ENCODE peak calls at places on chromosome 22, in six cellular contexts. B, M, F, E, Q and Z are unnamed samples.

GRCh38 chr22:46055176-46055850 is 78.4 kb upstream of the WNT7B start:
- DNase-seq in B (no peak), M (peak; percentile 72), F (peak; percentile 75), E (no peak), Q (no peak), Z (no peak)

GRCh38 chr22:46661221-46661851 is 41.1 kb downstream of the GRAMD4 start:
- DNase-seq in B (no peak), M (no peak), F (no peak), E (no peak), Q (peak; percentile 54), Z (no peak)

GRCh38 chr22:46067159-46068111 is 82.9 kb upstream of the PPARA start:
- DNase-seq in B (no peak), M (peak; percentile 21), F (no peak), E (no peak), Q (peak; percentile 26), Z (no peak)

GRCh38 chr22:48423481-48423901 is 1404.2 kb downstream of the BRD1 start:
- DNase-seq in B (no peak), M (no peak), F (peak; percentile 26), E (no peak), Q (no peak), Z (no peak)

GRCh38 chr22:46484156-46484860 is 53.1 kb downstream of the CELSR1 start:
- DNase-seq in B (no peak), M (no peak), F (no peak), E (no peak), Q (no peak), Z (no peak)

GRCh38 chr22:48316876-48317250 is 1510.8 kb downstream of the BRD1 start:
- DNase-seq in B (no peak), M (peak; percentile 16), F (no peak), E (peak; percentile 14), Q (no peak), Z (no peak)

GRCh38 chr22:31177420-31178162 is 17.6 kb downstream of the RNF185 start:
- DNase-seq in B (no peak), M (no peak), F (no peak), E (no peak), Q (no peak), Z (no peak)

GRCh38 chr22:31286360-31287255 is 5.7 kb downstream of the PIK3IP1 start:
- DNase-seq in B (no peak), M (no peak), F (no peak), E (no peak), Q (no peak), Z (no peak)

GRCh38 chr22:49788492-49788891 is 39.2 kb downstream of the BRD1 start:
- DNase-seq in B (no peak), M (peak; percentile 44), F (no peak), E (no peak), Q (no peak), Z (no peak)

GRCh38 chr22:28942801-28943500 is 59.6 kb downstream of the ZNRF3 start:
- DNase-seq in B (peak; percentile 57), M (no peak), F (no peak), E (no peak), Q (no peak), Z (no peak)

GRCh38 chr22:36585841-36586240 is 56.9 kb upstream of the EIF3D start:
- DNase-seq in B (no peak), M (no peak), F (no peak), E (peak; percentile 54), Q (peak; percentile 20), Z (no peak)

GRCh38 chr22:34430386-34430785 is 510.1 kb upstream of the LARGE1 start:
- DNase-seq in B (no peak), M (no peak), F (no peak), E (no peak), Q (no peak), Z (no peak)

GRCh38 chr22:30694638-30695350 is at the start of gene OSBP2:
- DNase-seq in B (peak; percentile 71), M (peak; percentile 57), F (peak; percentile 76), E (peak; percentile 45), Q (peak; percentile 62), Z (peak; percentile 85)

GRCh38 chr22:31279327-31279669 is 13.0 kb downstream of the PIK3IP1 start:
- DNase-seq in B (no peak), M (no peak), F (no peak), E (no peak), Q (no peak), Z (no peak)

GRCh38 chr22:26554956-26555355 is 35.0 kb downstream of the TPST2 start:
- DNase-seq in B (no peak), M (no peak), F (no peak), E (peak; percentile 66), Q (no peak), Z (no peak)

GRCh38 chr22:26559961-26560575 is 29.9 kb downstream of the TPST2 start:
- DNase-seq in B (no peak), M (no peak), F (no peak), E (no peak), Q (no peak), Z (no peak)

GRCh38 chr22:26555478-26555877 is 34.5 kb downstream of the TPST2 start:
- DNase-seq in B (no peak), M (no peak), F (no peak), E (no peak), Q (no peak), Z (no peak)

GRCh38 chr22:26556904-26557303 is 33.0 kb downstream of the TPST2 start:
- DNase-seq in B (no peak), M (no peak), F (no peak), E (no peak), Q (no peak), Z (no peak)

DNA sequence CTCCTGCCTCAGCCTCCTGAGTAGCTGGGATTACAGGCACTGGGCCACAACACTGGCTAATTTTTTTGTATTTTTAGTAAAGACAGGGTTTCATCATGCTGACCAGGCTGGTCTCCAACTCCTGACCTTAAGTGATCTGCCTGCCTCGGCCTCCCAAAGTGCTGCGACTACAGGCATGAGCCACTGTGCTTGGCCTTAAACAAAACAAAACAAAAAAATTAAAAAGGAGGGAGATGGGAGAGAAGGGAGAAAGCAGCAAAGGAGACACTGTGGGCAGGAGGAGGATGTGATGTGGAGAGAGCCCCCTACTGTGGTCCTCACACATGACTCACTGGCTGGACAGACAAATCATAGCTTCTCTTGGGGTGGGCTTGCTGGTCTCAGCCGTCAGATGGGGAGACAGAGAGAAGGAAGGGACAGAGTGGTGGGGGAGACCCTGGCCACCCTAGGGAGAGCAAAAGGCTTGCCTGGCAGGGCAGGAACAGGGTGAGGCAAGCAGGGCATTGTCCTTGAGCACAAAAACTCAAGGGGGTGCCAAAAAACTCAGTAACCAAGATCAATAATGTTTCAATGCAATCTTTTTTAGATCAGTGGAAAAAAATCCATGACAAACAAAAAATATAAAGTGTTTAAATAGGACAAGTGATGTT is 31.6 kb downstream of the TPST2 start:
- DNase-seq in B (no peak), M (no peak), F (no peak), E (no peak), Q (no peak), Z (no peak)
- TF ChIP-seq CTCF in B (no peak), M (no peak), F (no peak), E (peak; percentile 9), Q (no peak), Z (no peak)

GRCh38 chr22:35582861-35583670 is 34.1 kb downstream of the MB start:
- DNase-seq in B (peak; percentile 70), M (peak; percentile 67), F (no peak), E (peak; percentile 73), Q (peak; percentile 69), Z (no peak)
- TF ChIP-seq CTCF in B (peak; percentile 93), M (peak; percentile 92), F (peak; percentile 95), E (peak; percentile 99), Q (peak; percentile 86), Z (peak; percentile 97)

GRCh38 chr22:41485033-41485432 is 16.1 kb downstream of the ACO2 start:
- DNase-seq in B (no peak), M (no peak), F (no peak), E (no peak), Q (no peak), Z (no peak)
- TF ChIP-seq CTCF in B (no peak), M (no peak), F (no peak), E (no peak), Q (no peak), Z (no peak)

DNA sequence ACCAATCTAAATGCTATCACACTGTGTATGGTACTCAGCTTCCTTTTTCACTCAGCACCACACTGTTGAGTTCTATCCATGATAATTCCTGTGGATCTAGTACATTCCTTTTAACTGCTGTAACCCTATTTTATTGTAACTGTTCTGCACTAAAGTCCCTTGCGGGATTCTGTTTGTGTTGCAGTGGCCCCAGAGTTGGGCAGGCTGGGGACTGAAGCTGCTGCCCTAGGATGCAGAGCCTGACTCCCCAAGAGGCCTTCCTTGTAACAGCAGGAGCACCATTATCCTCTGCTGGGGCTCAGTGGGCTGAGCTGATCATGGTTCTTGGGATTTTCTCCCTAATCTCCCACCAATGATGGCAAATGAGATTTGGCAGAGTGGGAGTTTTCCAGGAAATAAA is 77.7 kb downstream of the CABIN1 start:
- DNase-seq in B (no peak), M (no peak), F (peak; percentile 4), E (no peak), Q (no peak), Z (no peak)
- TF ChIP-seq CTCF in B (no peak), M (no peak), F (no peak), E (peak; percentile 18), Q (no peak), Z (no peak)

GRCh38 chr22:19035474-19036228 is 86.6 kb downstream of the DGCR2 start:
- DNase-seq in B (peak; percentile 53), M (peak; percentile 23), F (peak; percentile 58), E (peak; percentile 68), Q (no peak), Z (peak; percentile 66)
- TF ChIP-seq CTCF in B (no peak), M (no peak), F (peak; percentile 18), E (peak; percentile 43), Q (no peak), Z (no peak)

GRCh38 chr22:44968736-44969135 is 41.1 kb downstream of the PHF21B start:
- DNase-seq in B (no peak), M (no peak), F (no peak), E (no peak), Q (no peak), Z (no peak)
- TF ChIP-seq CTCF in B (no peak), M (no peak), F (no peak), E (peak; percentile 52), Q (no peak), Z (no peak)

GRCh38 chr22:40462195-40462988 is 92.0 kb downstream of the SGSM3 start:
- DNase-seq in B (no peak), M (no peak), F (no peak), E (no peak), Q (no peak), Z (no peak)
- TF ChIP-seq CTCF in B (no peak), M (no peak), F (no peak), E (no peak), Q (no peak), Z (no peak)